ENCODE peak calls at places on chromosome 2, in eight cellular contexts. M is M059J; Q is fibroblast of lung; R is dorsolateral prefrontal cortex; A is stimulated activated CD4-positive, alpha-beta T cell treated with anti-CD3 and anti-CD28 coated beads, Interleukin-1b, Interleukin-23, amount 100 ng/mL, for 24 hours; H is hepatocyte; T is NCI-H69; V is skeletal muscle cell. E is an unnamed sample.

GRCh38 chr2:88489181-88489580 is 36.7 kb upstream of the FOXI3 start:
- DNase-seq in M (no peak), Q (no peak), R (no peak), A (no peak), H (no peak), T (peak), V (no peak), E (peak)

GRCh38 chr2:169362346-169363026 is at the start of gene LRP2:
- DNase-seq in M (no peak), Q (no peak), R (peak), A (peak), H (peak), T (peak), V (no peak), E (peak)

GRCh38 chr2:109560265-109560664 is 53.5 kb downstream of the SEPTIN10 start:
- DNase-seq in M (peak), Q (no peak), R (no peak), A (no peak), H (no peak), T (no peak), V (no peak), E (no peak)

GRCh38 chr2:203705184-203705583 is 1.3 kb upstream of the CD28 start:
- DNase-seq in M (no peak), Q (no peak), R (no peak), A (no peak), H (no peak), T (no peak), V (no peak), E (no peak)

GRCh38 chr2:128720440-128721022 is 401.9 kb upstream of the HS6ST1 start:
- DNase-seq in M (no peak), Q (no peak), R (no peak), A (no peak), H (no peak), T (no peak), V (no peak), E (no peak)

GRCh38 chr2:20522311-20522710 is 75.4 kb downstream of the RHOB start:
- DNase-seq in M (no peak), Q (no peak), R (no peak), A (no peak), H (no peak), T (no peak), V (no peak), E (peak)

GRCh38 chr2:100983684-100984310 is 18.3 kb upstream of the RPL31 start:
- DNase-seq in M (no peak), Q (no peak), R (no peak), A (no peak), H (peak), T (no peak), V (no peak), E (no peak)

GRCh38 chr2:120177011-120177621 is 46.1 kb downstream of the TMEM185B start:
- DNase-seq in M (no peak), Q (no peak), R (no peak), A (peak), H (no peak), T (no peak), V (no peak), E (no peak)

GRCh38 chr2:43218221-43218549 is 8.2 kb downstream of the ZFP36L2 start:
- DNase-seq in M (no peak), Q (peak), R (no peak), A (no peak), H (no peak), T (no peak), V (no peak), E (no peak)

GRCh38 chr2:237315170-237315880 is 98.6 kb downstream of the COL6A3 start:
- DNase-seq in M (peak), Q (peak), R (peak), A (no peak), H (peak), T (no peak), V (peak), E (no peak)

GRCh38 chr2:10535703-10536102 is 87.6 kb upstream of the ODC1 start:
- DNase-seq in M (no peak), Q (no peak), R (no peak), A (no peak), H (no peak), T (no peak), V (no peak), E (no peak)

GRCh38 chr2:215504547-215504946 is 68.7 kb upstream of the FN1 start:
- DNase-seq in M (no peak), Q (no peak), R (no peak), A (no peak), H (no peak), T (no peak), V (no peak), E (no peak)

GRCh38 chr2:28633739-28634138 is 117.9 kb upstream of the PPP1CB start:
- DNase-seq in M (no peak), Q (peak), R (peak), A (no peak), H (peak), T (no peak), V (peak), E (peak)

GRCh38 chr2:234172066-234172465 is 121.6 kb downstream of the SPP2 start:
- DNase-seq in M (no peak), Q (no peak), R (no peak), A (no peak), H (no peak), T (no peak), V (no peak), E (no peak)

GRCh38 chr2:20509766-20510490 is 63.1 kb downstream of the RHOB start:
- DNase-seq in M (peak), Q (no peak), R (peak), A (no peak), H (peak), T (peak), V (no peak), E (peak)